ENCODE peak calls at places on chromosomes 13 and 19, in nine cellular contexts. J, Y, X, Z, C, I, Q, P and T are unnamed samples.

GRCh38 chr19:40304306-40304705 is 19.2 kb upstream of the AKT2 start:
- DNase-seq in P (no peak), X (no peak), J (no peak), Q (no peak), Z (no peak), Y (no peak), C (no peak), I (no peak), T (no peak)

GRCh38 chr13:45055902-45056648 is 64.2 kb upstream of the GTF2F2 start:
- DNase-seq in Z (no peak), X (no peak), P (no peak), J (peak), C (no peak), I (no peak), Q (no peak), Y (no peak), T (peak)

GRCh38 chr13:72313546-72313945 is 413.9 kb downstream of the MZT1 start:
- DNase-seq in Y (no peak), J (no peak), P (no peak), X (no peak), C (no peak), Q (no peak), I (no peak), Z (no peak), T (peak)

GRCh38 chr19:19399733-19400438 is 5.6 kb upstream of the GATAD2A start:
- DNase-seq in Q (no peak), Z (peak), J (no peak), Y (no peak), P (no peak), C (no peak), X (no peak), I (no peak), T (no peak)

GRCh38 chr13:33409673-33410072 is 124.1 kb upstream of the STARD13 start:
- DNase-seq in Z (no peak), Y (no peak), Q (no peak), J (no peak), I (no peak), C (no peak), X (no peak), P (no peak), T (no peak)

GRCh38 chr13:28623782-28624706 is 34.9 kb upstream of the POMP start:
- DNase-seq in C (no peak), Q (no peak), I (no peak), P (no peak), Z (no peak), Y (no peak), J (no peak), X (no peak), T (no peak)

GRCh38 chr13:50955807-50956206 is 46.2 kb downstream of the RNASEH2B start:
- DNase-seq in X (no peak), C (no peak), Y (no peak), Z (no peak), P (no peak), J (no peak), I (no peak), Q (no peak), T (no peak)

GRCh38 chr13:95607363-95607762 is 37.1 kb downstream of the DZIP1 start:
- DNase-seq in Q (no peak), I (no peak), X (no peak), C (no peak), J (peak), Z (peak), P (no peak), Y (no peak), T (no peak)

GRCh38 chr19:43471091-43471490 is 5.7 kb upstream of the LYPD3 start:
- DNase-seq in Z (no peak), I (no peak), P (no peak), J (no peak), X (no peak), Y (no peak), C (no peak), Q (no peak), T (no peak)

GRCh38 chr19:11528551-11529341 is at the start of gene ECSIT:
- DNase-seq in Z (peak), Y (peak), P (peak), Q (peak), J (peak), I (peak), X (peak), C (peak), T (peak)

GRCh38 chr19:3669134-3669436 is 31.2 kb downstream of the PIP5K1C start:
- DNase-seq in C (no peak), P (no peak), X (no peak), J (no peak), Z (no peak), I (no peak), Y (no peak), Q (no peak), T (no peak)

GRCh38 chr19:55809381-55810058 is 22.3 kb downstream of the NLRP11 start:
- DNase-seq in J (no peak), P (no peak), I (peak), X (peak), Z (peak), Y (peak), Q (no peak), C (peak), T (peak)

GRCh38 chr13:104416973-104417372 is 1350.8 kb upstream of the SLC10A2 start:
- DNase-seq in J (no peak), Y (no peak), Q (no peak), C (no peak), P (no peak), X (no peak), Z (no peak), I (no peak), T (no peak)

GRCh38 chr19:6020972-6021805 is 43.2 kb upstream of the RANBP3 start:
- DNase-seq in X (no peak), I (no peak), Z (no peak), Q (no peak), C (no peak), Y (no peak), J (no peak), P (no peak), T (no peak)

GRCh38 chr19:57947088-57947418 is 453 bp downstream of the ZNF256 start:
- DNase-seq in I (no peak), X (no peak), Z (no peak), Y (no peak), J (no peak), P (no peak), C (no peak), Q (no peak), T (no peak)

GRCh38 chr19:728011-728410 is 19.3 kb downstream of the PALM start:
- DNase-seq in J (no peak), X (no peak), Z (no peak), C (no peak), Y (no peak), I (no peak), Q (no peak), P (no peak), T (no peak)

GRCh38 chr13:41981961-41982723 is 21.2 kb upstream of the VWA8 start:
- DNase-seq in Q (no peak), Z (no peak), X (no peak), Y (no peak), I (no peak), J (no peak), C (no peak), P (no peak), T (no peak)

GRCh38 chr13:55632402-55632801 is 1508.3 kb upstream of the PRR20A start:
- DNase-seq in Y (no peak), P (no peak), C (no peak), J (no peak), X (no peak), Q (no peak), I (no peak), Z (no peak), T (no peak)

GRCh38 chr13:112711528-112712265 is 21.9 kb downstream of the ATP11A start:
- DNase-seq in X (peak), C (peak), Y (no peak), Z (peak), Q (no peak), J (peak), I (no peak), P (no peak), T (peak)

GRCh38 chr13:23671902-23672301 is 101.7 kb downstream of the TNFRSF19 start:
- DNase-seq in P (no peak), Z (peak), Y (no peak), X (no peak), C (no peak), I (no peak), J (no peak), Q (no peak), T (no peak)

GRCh38 chr19:44783545-44783944 is 5.9 kb downstream of the CBLC start:
- DNase-seq in J (no peak), I (no peak), Y (no peak), Q (no peak), X (no peak), P (no peak), Z (no peak), C (no peak), T (no peak)

GRCh38 chr13:114032121-114032799 is 58.4 kb upstream of the C13orf46 start:
- DNase-seq in C (no peak), X (no peak), I (no peak), Y (no peak), Q (no peak), J (peak), P (no peak), Z (peak), T (no peak)

GRCh38 chr13:73018336-73018735 is 40.5 kb upstream of the KLF5 start:
- DNase-seq in P (no peak), I (no peak), C (no peak), Z (no peak), Y (no peak), J (no peak), X (no peak), Q (no peak), T (no peak)

GRCh38 chr19:18057557-18057956 is 29.2 kb downstream of the IL12RB1 start:
- DNase-seq in Z (no peak), X (no peak), Q (no peak), Y (no peak), J (no peak), I (no peak), C (no peak), P (no peak), T (no peak)

GRCh38 chr19:17952041-17952976 is 14.6 kb upstream of the KCNN1 start:
- DNase-seq in J (no peak), P (no peak), I (no peak), X (peak), C (peak), Y (no peak), Q (no peak), Z (peak), T (peak)

GRCh38 chr13:43289458-43290255 is 266.3 kb downstream of the DNAJC15 start:
- DNase-seq in X (no peak), J (no peak), Y (peak), Z (peak), I (no peak), C (no peak), P (no peak), Q (no peak), T (no peak)

GRCh38 chr19:39106201-39106600 is 19.4 kb upstream of the PAK4 start:
- DNase-seq in C (no peak), J (no peak), Q (no peak), Y (no peak), I (no peak), P (no peak), X (no peak), Z (no peak), T (no peak)

GRCh38 chr19:42270346-42271044 is 1.4 kb downstream of the CIC start:
- DNase-seq in C (no peak), Y (no peak), X (no peak), P (no peak), Z (peak), I (no peak), Q (peak), J (peak), T (no peak)

GRCh38 chr19:20422216-20422615 is 143.4 kb downstream of the ZNF737 start:
- DNase-seq in Z (no peak), P (no peak), J (peak), Q (no peak), X (no peak), Y (no peak), I (no peak), C (no peak), T (no peak)

GRCh38 chr19:1073063-1073955 is 6.3 kb downstream of the ARHGAP45 start:
- DNase-seq in Z (no peak), I (no peak), Y (no peak), X (no peak), Q (no peak), C (no peak), J (no peak), P (no peak), T (no peak)

GRCh38 chr13:110447058-110447511 is 114.4 kb downstream of the RAB20 start:
- DNase-seq in Q (no peak), Y (no peak), X (no peak), Z (peak), P (no peak), C (no peak), I (no peak), J (no peak), T (no peak)

GRCh38 chr19:688992-689391 is 6.3 kb downstream of the PRSS57 start:
- DNase-seq in P (no peak), X (no peak), C (no peak), Z (no peak), Q (no peak), J (no peak), Y (no peak), I (no peak), T (no peak)

GRCh38 chr19:9727644-9728043 is 40.9 kb downstream of the ZNF846 start:
- DNase-seq in Q (no peak), I (no peak), Z (no peak), C (no peak), X (no peak), Y (no peak), J (no peak), P (no peak), T (no peak)

GRCh38 chr19:3760871-3761361 is 576 bp downstream of the APBA3 start:
- DNase-seq in J (no peak), Q (no peak), Z (peak), C (no peak), I (no peak), P (no peak), Y (no peak), X (no peak), T (peak)

GRCh38 chr13:53921473-53921872 is 892.9 kb downstream of the OLFM4 start:
- DNase-seq in J (no peak), P (no peak), I (no peak), C (no peak), Y (no peak), Q (no peak), Z (no peak), X (no peak), T (no peak)

GRCh38 chr19:39167461-39168257 is 29.1 kb upstream of the NCCRP1 start:
- DNase-seq in Z (no peak), I (no peak), X (no peak), J (no peak), P (no peak), Q (no peak), C (no peak), Y (no peak), T (no peak)

GRCh38 chr19:10560154-10560553 is 5.7 kb downstream of the KRI1 start:
- DNase-seq in I (no peak), X (no peak), P (no peak), Z (no peak), Q (no peak), J (no peak), Y (no peak), C (no peak), T (no peak)

GRCh38 chr19:47445937-47446402 is 25.7 kb downstream of the SLC8A2 start:
- DNase-seq in I (peak), Y (peak), J (no peak), C (peak), X (peak), Z (peak), Q (peak), P (peak), T (no peak)

GRCh38 chr13:27770809-27771208 is 21.5 kb upstream of the GSX1 start:
- DNase-seq in P (no peak), X (peak), C (no peak), Q (no peak), Z (no peak), J (no peak), I (peak), Y (no peak), T (no peak)

GRCh38 chr19:944663-945241 is 18.9 kb downstream of the ARID3A start:
- DNase-seq in C (no peak), J (no peak), I (no peak), Z (no peak), X (no peak), Q (no peak), P (no peak), Y (no peak), T (no peak)